ENCODE peak calls at places on chromosomes 6 and 20, in eight cellular contexts. G is H4; K is DMS153; B is naive thymus-derived CD8-positive, alpha-beta T cell; Z is neural crest cell; V is dermis blood vessel endothelial cell; A is NCI-H2081; N is progenitor cell of endocrine pancreas. O is an unnamed sample.

GRCh38 chr20:18428490-18429173 is 38.2 kb downstream of the DZANK1 start:
- DNase-seq in G (no peak), K (no peak), B (no peak), Z (no peak), V (peak), A (no peak), N (no peak), O (peak)

GRCh38 chr6:149897015-149897697 is 757 bp downstream of the RAET1E start:
- DNase-seq in G (peak), K (no peak), B (no peak), Z (no peak), V (peak), A (no peak), N (no peak), O (peak)

GRCh38 chr20:62918830-62919229 is 7.5 kb downstream of the DIDO1 start:
- DNase-seq in G (no peak), K (no peak), B (peak), Z (no peak), V (no peak), A (no peak), N (no peak), O (peak)

GRCh38 chr6:15668918-15669317 is 6.1 kb upstream of the DTNBP1 start:
- DNase-seq in G (no peak), K (no peak), B (no peak), Z (no peak), V (no peak), A (no peak), N (no peak), O (no peak)

GRCh38 chr6:100464162-100464851 is 414 bp downstream of the SIM1 start:
- DNase-seq in G (no peak), K (no peak), B (no peak), Z (no peak), V (no peak), A (no peak), N (no peak), O (no peak)

GRCh38 chr6:45350186-45350585 is 22.1 kb downstream of the RUNX2 start:
- DNase-seq in G (peak), K (no peak), B (no peak), Z (no peak), V (no peak), A (peak), N (no peak), O (no peak)

GRCh38 chr6:135936606-135937005 is 85.1 kb downstream of the PDE7B start:
- DNase-seq in G (peak), K (no peak), B (no peak), Z (no peak), V (peak), A (no peak), N (no peak), O (no peak)

GRCh38 chr20:32031007-32031958 is 20.8 kb upstream of the HCK start:
- DNase-seq in G (peak), K (peak), B (peak), Z (peak), V (peak), A (peak), N (peak), O (peak)

GRCh38 chr20:11013801-11014200 is 340.0 kb upstream of the JAG1 start:
- DNase-seq in G (no peak), K (no peak), B (no peak), Z (no peak), V (no peak), A (no peak), N (no peak), O (no peak)

GRCh38 chr20:9514461-9515210 is at the start of gene LAMP5:
- DNase-seq in G (no peak), K (no peak), B (no peak), Z (peak), V (peak), A (no peak), N (peak), O (no peak)

GRCh38 chr20:53736757-53737403 is 143.2 kb upstream of the ZNF217 start:
- DNase-seq in G (no peak), K (no peak), B (no peak), Z (no peak), V (peak), A (no peak), N (no peak), O (peak)

GRCh38 chr6:142459267-142459666 is 157.5 kb downstream of the ADGRG6 start:
- DNase-seq in G (peak), K (no peak), B (no peak), Z (no peak), V (no peak), A (no peak), N (no peak), O (no peak)

GRCh38 chr6:13272131-13273046 is 55.9 kb downstream of the TBC1D7 start:
- DNase-seq in G (peak), K (no peak), B (peak), Z (peak), V (no peak), A (no peak), N (no peak), O (no peak)

GRCh38 chr6:37131104-37131959 is 38.6 kb upstream of the PIM1 start:
- DNase-seq in G (peak), K (no peak), B (no peak), Z (peak), V (peak), A (no peak), N (no peak), O (peak)

GRCh38 chr6:169577974-169578373 is 123.9 kb downstream of the WDR27 start:
- DNase-seq in G (no peak), K (no peak), B (no peak), Z (no peak), V (peak), A (no peak), N (no peak), O (no peak)

GRCh38 chr6:128482642-128483041 is 37.8 kb downstream of the PTPRK start:
- DNase-seq in G (no peak), K (peak), B (no peak), Z (no peak), V (peak), A (no peak), N (no peak), O (no peak)

GRCh38 chr6:135180458-135181332 is at the start of gene MYB:
- DNase-seq in G (peak), K (peak), B (peak), Z (peak), V (peak), A (peak), N (peak), O (peak)

GRCh38 chr20:32013326-32013725 is 3.1 kb downstream of the CCM2L start:
- DNase-seq in G (no peak), K (no peak), B (no peak), Z (no peak), V (no peak), A (no peak), N (no peak), O (no peak)

GRCh38 chr6:20997143-20997792 is 463.0 kb downstream of the CDKAL1 start:
- DNase-seq in G (peak), K (no peak), B (no peak), Z (no peak), V (no peak), A (peak), N (no peak), O (no peak)

GRCh38 chr6:26250806-26251075 is 114.3 kb upstream of the BTN3A2 start:
- DNase-seq in G (no peak), K (peak), B (peak), Z (no peak), V (peak), A (no peak), N (no peak), O (peak)

GRCh38 chr20:47188540-47188939 is 168.0 kb downstream of the ZMYND8 start:
- DNase-seq in G (no peak), K (no peak), B (no peak), Z (no peak), V (no peak), A (no peak), N (no peak), O (no peak)

GRCh38 chr6:5446362-5447075 is 185.2 kb downstream of the FARS2 start:
- DNase-seq in G (no peak), K (no peak), B (no peak), Z (no peak), V (no peak), A (no peak), N (no peak), O (no peak)

GRCh38 chr20:2955257-2955950 is 82.1 kb downstream of the PTPRA start:
- DNase-seq in G (no peak), K (no peak), B (no peak), Z (no peak), V (no peak), A (no peak), N (no peak), O (no peak)

GRCh38 chr20:51760905-51761544 is 7.2 kb downstream of the ATP9A start:
- DNase-seq in G (peak), K (peak), B (no peak), Z (no peak), V (peak), A (peak), N (no peak), O (peak)

GRCh38 chr20:61640171-61640570 is 388.1 kb downstream of the CDH4 start:
- DNase-seq in G (peak), K (no peak), B (no peak), Z (no peak), V (no peak), A (no peak), N (no peak), O (no peak)

GRCh38 chr20:63087236-63087871 is 80.6 kb upstream of the BHLHE23 start:
- DNase-seq in G (no peak), K (no peak), B (no peak), Z (no peak), V (no peak), A (no peak), N (no peak), O (no peak)

GRCh38 chr20:34111057-34111711 is 859 bp downstream of the EIF2S2 start:
- DNase-seq in G (peak), K (no peak), B (no peak), Z (no peak), V (peak), A (no peak), N (no peak), O (peak)

GRCh38 chr20:56628015-56628872 is 862 bp upstream of the TFAP2C start:
- DNase-seq in G (no peak), K (no peak), B (no peak), Z (peak), V (no peak), A (no peak), N (no peak), O (no peak)

GRCh38 chr6:73854998-73855718 is 159.2 kb downstream of the CD109 start:
- DNase-seq in G (peak), K (peak), B (no peak), Z (peak), V (peak), A (peak), N (no peak), O (peak)

GRCh38 chr6:14337157-14337556 is 219.6 kb downstream of the CD83 start:
- DNase-seq in G (no peak), K (no peak), B (no peak), Z (no peak), V (no peak), A (no peak), N (no peak), O (no peak)

GRCh38 chr20:54179946-54180345 is 6.2 kb upstream of the CYP24A1 start:
- DNase-seq in G (no peak), K (peak), B (no peak), Z (no peak), V (no peak), A (peak), N (no peak), O (no peak)

GRCh38 chr6:44297063-44298038 is 15.8 kb downstream of the AARS2 start:
- DNase-seq in G (no peak), K (peak), B (peak), Z (peak), V (peak), A (peak), N (peak), O (peak)

GRCh38 chr6:125738276-125738675 is 11.2 kb upstream of the HEY2 start:
- DNase-seq in G (no peak), K (no peak), B (no peak), Z (no peak), V (no peak), A (no peak), N (no peak), O (no peak)

GRCh38 chr20:51532577-51533191 is 9.8 kb downstream of the NFATC2 start:
- DNase-seq in G (no peak), K (no peak), B (no peak), Z (no peak), V (no peak), A (no peak), N (no peak), O (no peak)

GRCh38 chr6:155224618-155225017 is 39.2 kb upstream of the CLDN20 start:
- DNase-seq in G (peak), K (no peak), B (no peak), Z (no peak), V (no peak), A (no peak), N (no peak), O (no peak)

O was measured in small intestine.